ENCODE peak calls at places on chromosomes 2 and 18, in four cellular contexts. D is pancreas, I is fibroblast of pulmonary artery, K is colonic mucosa. T is an unnamed sample.
A peak's percentile ranks its signal among the peaks of the same experiment; 100 is the strongest.

GRCh38 chr2:96685592-96686459 is 43.3 kb downstream of the FER1L5 start:
- DNase-seq in D (no peak), I (peak; percentile 39), K (no peak), T (peak; percentile 79)

GRCh38 chr2:134301099-134301970 is 47.5 kb downstream of the MGAT5 start:
- DNase-seq in D (no peak), I (peak; percentile 63), K (no peak), T (no peak)

GRCh38 chr2:235747868-235748144 is 254.0 kb downstream of the AGAP1 start:
- DNase-seq in D (no peak), I (peak; percentile 5), K (peak; percentile 47), T (no peak)

GRCh38 chr18:13217466-13217961 is 1.0 kb upstream of the LDLRAD4 start:
- DNase-seq in D (peak; percentile 57), I (peak; percentile 10), K (peak; percentile 62), T (peak; percentile 49)

GRCh38 chr2:104340162-104340561 is 513.8 kb upstream of the POU3F3 start:
- DNase-seq in D (no peak), I (no peak), K (no peak), T (no peak)

GRCh38 chr18:35117372-35117771 is 76.2 kb downstream of the MAPRE2 start:
- DNase-seq in D (no peak), I (no peak), K (no peak), T (no peak)

GRCh38 chr18:45127395-45127794 is 446.7 kb downstream of the SETBP1 start:
- DNase-seq in D (no peak), I (no peak), K (no peak), T (no peak)

GRCh38 chr2:54419386-54419785 is 36.7 kb upstream of the SPTBN1 start:
- DNase-seq in D (no peak), I (peak; percentile 61), K (no peak), T (no peak)

GRCh38 chr2:199490049-199490448 is 32.3 kb upstream of the SATB2 start:
- DNase-seq in D (no peak), I (no peak), K (no peak), T (no peak)

GRCh38 chr18:58911766-58912165 is 47.1 kb downstream of the ZNF532 start:
- DNase-seq in D (no peak), I (peak; percentile 38), K (no peak), T (no peak)

GRCh38 chr2:70921839-70922590 is 13.7 kb upstream of the ATP6V1B1 start:
- DNase-seq in D (no peak), I (peak; percentile 26), K (no peak), T (no peak)

GRCh38 chr2:233815861-233816260 is 37.7 kb downstream of the MROH2A start:
- DNase-seq in D (no peak), I (no peak), K (no peak), T (no peak)

GRCh38 chr2:70984576-70985282 is 6.3 kb downstream of the ANKRD53 start:
- DNase-seq in D (peak; percentile 42), I (peak; percentile 42), K (peak; percentile 69), T (no peak)

GRCh38 chr2:108220942-108221541 is 18.7 kb upstream of the SULT1C3 start:
- DNase-seq in D (no peak), I (no peak), K (no peak), T (no peak)

GRCh38 chr2:29367986-29368677 is 252.9 kb downstream of the CLIP4 start:
- DNase-seq in D (no peak), I (peak; percentile 41), K (no peak), T (no peak)

GRCh38 chr2:34317797-34318196 is 718.7 kb upstream of the FAM98A start:
- DNase-seq in D (no peak), I (no peak), K (no peak), T (no peak)

GRCh38 chr2:60882971-60883753 is 1.8 kb downstream of the REL start:
- DNase-seq in D (peak; percentile 24), I (peak; percentile 20), K (peak; percentile 38), T (no peak)

GRCh38 chr18:28792404-28793103 is 615.6 kb upstream of the CDH2 start:
- DNase-seq in D (no peak), I (no peak), K (no peak), T (no peak)

GRCh38 chr2:46072146-46072820 is 224.9 kb upstream of the EPAS1 start:
- DNase-seq in D (no peak), I (no peak), K (no peak), T (no peak)

GRCh38 chr2:158457092-158457825 is 507 bp downstream of the PKP4 start:
- DNase-seq in D (peak; percentile 54), I (peak; percentile 65), K (peak; percentile 72), T (peak; percentile 67)
- TF ChIP-seq CTCF in D (no peak), I (no peak), K (no peak), T (no peak)

DNA sequence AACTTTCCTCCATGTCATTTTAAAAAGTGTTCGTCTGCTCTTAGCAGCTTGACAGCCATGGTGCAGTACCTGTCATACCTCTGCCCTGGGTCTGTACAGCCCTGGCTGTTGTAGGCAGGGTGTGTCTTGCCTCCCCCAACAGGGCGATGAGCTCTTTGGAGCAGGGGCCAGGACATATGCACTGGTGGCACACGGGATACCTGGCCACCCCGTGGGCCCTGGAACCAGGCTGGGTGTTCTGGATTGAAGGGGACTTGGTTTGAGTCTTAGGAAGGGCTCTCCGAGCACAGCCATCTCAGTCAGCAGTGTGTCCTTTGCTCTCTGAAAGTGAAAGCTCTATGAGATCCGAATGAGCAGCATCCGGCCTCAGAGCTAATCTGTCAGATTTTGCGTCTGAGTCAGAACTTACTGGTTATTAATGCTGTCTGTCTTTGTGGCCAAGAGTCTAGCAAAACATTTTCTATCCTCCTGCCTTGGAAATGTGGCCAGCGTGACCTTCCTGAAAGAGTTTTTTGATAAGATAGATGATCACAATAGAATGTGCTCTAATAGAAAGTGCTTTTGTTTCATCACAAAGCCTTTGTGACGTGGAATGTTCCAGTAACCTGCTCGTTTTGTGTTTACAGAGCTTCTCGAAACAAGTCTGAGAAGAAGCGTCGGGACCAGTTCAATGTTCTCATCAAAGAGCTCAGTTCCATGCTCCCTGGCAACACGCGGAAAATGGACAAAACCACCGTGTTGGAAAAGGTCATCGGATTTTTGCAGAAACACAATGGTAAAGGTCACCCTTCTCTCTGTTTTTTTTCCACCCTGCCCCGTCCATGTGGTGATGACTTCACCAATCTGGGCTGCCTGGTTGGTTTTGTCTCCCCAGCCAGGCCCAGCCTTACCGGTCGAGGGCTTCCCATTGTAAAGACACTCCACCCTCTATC is 77.3 kb upstream of the RPL31 start:
- DNase-seq in D (no peak), I (peak; percentile 89), K (peak; percentile 33), T (no peak)
- TF ChIP-seq CTCF in D (no peak), I (no peak), K (no peak), T (no peak)

DNA sequence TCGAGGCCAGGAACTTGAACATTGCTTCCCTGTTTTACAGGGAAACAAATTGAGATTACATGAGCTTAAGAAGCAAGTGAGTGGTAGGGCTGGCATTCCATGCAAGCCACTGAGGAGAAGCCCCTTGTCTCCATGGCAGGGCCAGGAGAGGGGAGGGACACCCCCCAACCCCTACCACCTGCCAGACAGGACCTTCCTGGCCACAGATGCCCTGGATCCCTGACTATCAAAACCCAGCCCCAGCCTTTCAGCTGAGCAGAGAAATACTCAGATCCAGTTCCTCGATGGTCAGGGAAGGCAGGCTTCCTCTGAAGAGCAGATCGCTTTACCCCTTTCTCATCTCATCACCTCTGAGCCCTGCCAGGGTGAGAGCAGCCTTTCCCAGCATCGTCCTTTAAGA is 53.8 kb upstream of the ALPP start:
- DNase-seq in D (no peak), I (no peak), K (no peak), T (no peak)
- TF ChIP-seq CTCF in D (no peak), I (no peak), K (no peak), T (no peak)

GRCh38 chr18:76461148-76461547 is 33.9 kb downstream of the ZNF516 start:
- DNase-seq in D (no peak), I (no peak), K (no peak), T (no peak)

GRCh38 chr18:76458522-76459311 is 36.3 kb downstream of the ZNF516 start:
- DNase-seq in D (no peak), I (no peak), K (no peak), T (no peak)

GRCh38 chr18:76460482-76460881 is 34.6 kb downstream of the ZNF516 start:
- DNase-seq in D (no peak), I (no peak), K (no peak), T (no peak)

GRCh38 chr18:76459312-76459686 is 35.7 kb downstream of the ZNF516 start:
- DNase-seq in D (no peak), I (no peak), K (no peak), T (no peak)

DNA sequence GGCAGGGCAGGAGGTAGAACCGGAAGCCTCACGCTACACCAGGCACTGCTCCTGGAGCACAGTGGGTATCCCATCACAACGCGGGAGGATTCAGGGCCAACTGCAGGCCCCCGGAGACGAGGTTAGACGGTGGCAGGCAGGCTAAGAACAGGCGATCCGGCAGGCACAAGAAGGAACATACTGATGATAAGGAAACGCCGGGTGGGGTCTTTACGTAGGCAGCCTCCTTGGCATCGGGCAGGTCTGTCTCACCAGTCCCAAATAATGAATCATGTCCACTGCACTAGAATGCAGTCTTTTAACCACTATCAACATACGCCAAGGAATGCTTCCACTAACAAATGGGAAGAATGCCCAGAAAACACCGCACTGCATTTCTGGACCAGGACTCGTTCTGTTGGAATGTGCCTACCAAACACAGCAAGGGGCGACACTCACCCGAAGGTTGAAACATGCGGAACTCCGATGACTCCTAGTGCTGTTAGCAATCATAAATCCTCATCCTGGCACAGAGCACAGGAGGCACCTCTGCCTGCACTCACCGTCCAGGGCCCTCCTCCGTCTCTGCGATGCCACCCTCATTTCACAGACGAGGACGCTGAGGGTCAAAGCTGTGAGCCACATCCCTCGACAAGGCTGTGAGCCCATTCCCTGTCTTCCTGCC is 35.2 kb downstream of the ZNF516 start:
- DNase-seq in D (no peak), I (peak; percentile 99), K (no peak), T (no peak)
- TF ChIP-seq CTCF in D (no peak), I (peak; percentile 25), K (no peak), T (no peak)

DNA sequence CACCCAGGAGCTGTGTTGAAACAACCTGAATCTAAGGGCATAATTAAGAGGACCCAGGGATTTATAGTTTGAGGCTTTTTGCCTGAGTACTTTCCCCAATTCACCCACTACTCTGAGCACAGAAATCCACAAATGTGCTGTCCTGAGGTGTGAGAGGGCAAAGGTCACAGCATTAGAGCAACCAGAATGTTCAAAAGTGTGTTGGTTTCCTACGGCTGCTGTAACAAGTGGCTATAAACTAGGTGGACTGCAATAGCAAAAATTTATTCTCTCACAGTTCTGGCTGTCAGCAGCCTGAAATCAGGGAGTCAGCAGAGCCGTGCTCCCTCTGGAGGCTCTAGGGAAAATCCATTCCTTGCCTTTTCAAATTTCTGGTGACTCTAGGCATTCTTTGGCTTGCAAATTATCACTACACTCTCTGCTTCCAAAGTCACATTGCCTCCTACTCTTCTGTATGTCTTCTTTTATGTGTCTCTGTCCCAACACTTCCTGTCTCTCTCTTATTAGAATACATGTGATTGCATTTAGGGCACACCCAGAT is 91.3 kb upstream of the TACR1 start:
- DNase-seq in D (no peak), I (peak; percentile 50), K (no peak), T (no peak)
- TF ChIP-seq CTCF in D (no peak), I (peak; percentile 63), K (no peak), T (peak; percentile 11)

GRCh38 chr2:78979380-78980238 is 45.9 kb upstream of the REG3G start:
- DNase-seq in D (peak; percentile 27), I (peak; percentile 62), K (peak; percentile 30), T (peak; percentile 76)
- TF ChIP-seq CTCF in D (peak; percentile 57), I (peak; percentile 77), K (peak; percentile 49), T (peak; percentile 80)

GRCh38 chr18:36305375-36305774 is 7.9 kb downstream of the FHOD3 start:
- DNase-seq in D (no peak), I (no peak), K (no peak), T (no peak)
- TF ChIP-seq CTCF in D (no peak), I (no peak), K (no peak), T (no peak)